ENCODE peak calls at places on chromosomes 16 and 17, in five cellular contexts. M, A, W, N and C are unnamed samples.

GRCh38 chr16:52114414-52114813 is 432.5 kb downstream of the TOX3 start:
- DNase-seq in M (no peak), A (no peak), W (no peak), N (no peak), C (no peak)

GRCh38 chr17:57372156-57372555 is 115.8 kb downstream of the MSI2 start:
- DNase-seq in M (peak; percentile 80), A (no peak), W (no peak), N (peak; percentile 92), C (no peak)

GRCh38 chr16:54136276-54136625 is 150.3 kb downstream of the IRX3 start:
- DNase-seq in M (no peak), A (no peak), W (no peak), N (no peak), C (no peak)

GRCh38 chr17:13749566-13750235 is 148.0 kb upstream of the HS3ST3A1 start:
- DNase-seq in M (no peak), A (no peak), W (no peak), N (no peak), C (no peak)

GRCh38 chr17:1592751-1593629 is 30.4 kb upstream of the PITPNA start:
- DNase-seq in M (no peak), A (peak; percentile 57), W (no peak), N (peak; percentile 41), C (no peak)

GRCh38 chr16:51359141-51359960 is 208.3 kb upstream of the SALL1 start:
- DNase-seq in M (no peak), A (no peak), W (no peak), N (no peak), C (peak; percentile 38)

GRCh38 chr16:80719573-80719972 is 84.8 kb downstream of the CDYL2 start:
- DNase-seq in M (no peak), A (no peak), W (no peak), N (no peak), C (no peak)

GRCh38 chr17:81054308-81054707 is 19.4 kb downstream of the BAIAP2 start:
- DNase-seq in M (no peak), A (no peak), W (no peak), N (no peak), C (no peak)

GRCh38 chr16:89920723-89921122 is 2.1 kb downstream of the MC1R start:
- DNase-seq in M (no peak), A (no peak), W (no peak), N (no peak), C (no peak)

GRCh38 chr16:72458035-72458434 is 286.1 kb upstream of the PMFBP1 start:
- DNase-seq in M (no peak), A (no peak), W (no peak), N (no peak), C (no peak)

GRCh38 chr16:72457243-72457925 is 285.4 kb upstream of the PMFBP1 start:
- DNase-seq in M (no peak), A (no peak), W (no peak), N (no peak), C (no peak)

GRCh38 chr16:72455743-72456659 is 284.0 kb upstream of the PMFBP1 start:
- DNase-seq in M (no peak), A (no peak), W (no peak), N (peak; percentile 88), C (no peak)
- TF ChIP-seq ESRRA in M (no peak), A (no peak), W (no peak), N (peak; percentile 70), C (no peak)

GRCh38 chr16:4880006-4880580 is 32.8 kb downstream of the UBN1 start:
- DNase-seq in M (no peak), A (no peak), W (no peak), N (no peak), C (no peak)
- TF ChIP-seq ESRRA in M (no peak), A (no peak), W (no peak), N (no peak), C (no peak)

GRCh38 chr17:40070644-40070894 is 7.8 kb downstream of the THRA start:
- DNase-seq in M (no peak), A (no peak), W (no peak), N (no peak), C (no peak)

GRCh38 chr17:40068917-40069750 is 6.4 kb downstream of the THRA start:
- DNase-seq in M (no peak), A (peak; percentile 35), W (peak; percentile 65), N (no peak), C (no peak)

GRCh38 chr17:40070895-40071719 is 8.3 kb downstream of the THRA start:
- DNase-seq in M (no peak), A (no peak), W (peak; percentile 54), N (no peak), C (no peak)

GRCh38 chr17:40068584-40068916 is 5.8 kb downstream of the THRA start:
- DNase-seq in M (no peak), A (no peak), W (no peak), N (no peak), C (no peak)

GRCh38 chr17:40069751-40070643 is 7.2 kb downstream of the THRA start:
- DNase-seq in M (peak; percentile 60), A (no peak), W (peak; percentile 49), N (no peak), C (no peak)
- TF ChIP-seq ESRRA in M (no peak), A (no peak), W (no peak), N (no peak), C (no peak)

GRCh38 chr17:69711504-69711903 is 297.0 kb downstream of the MAP2K6 start:
- DNase-seq in M (no peak), A (no peak), W (no peak), N (no peak), C (no peak)
- TF ChIP-seq ESRRA in M (no peak), A (no peak), W (no peak), N (no peak), C (no peak)

GRCh38 chr17:66893863-66894262 is 58.9 kb downstream of the CACNG5 start:
- DNase-seq in M (no peak), A (no peak), W (no peak), N (no peak), C (no peak)

GRCh38 chr17:66893382-66893781 is 58.5 kb downstream of the CACNG5 start:
- DNase-seq in M (no peak), A (no peak), W (no peak), N (no peak), C (no peak)

GRCh38 chr17:66900126-66901010 is 64.1 kb upstream of the CACNG4 start:
- DNase-seq in M (peak; percentile 32), A (no peak), W (peak; percentile 28), N (peak; percentile 33), C (no peak)

GRCh38 chr17:66897141-66897540 is 62.2 kb downstream of the CACNG5 start:
- DNase-seq in M (no peak), A (no peak), W (no peak), N (no peak), C (no peak)

GRCh38 chr17:66898536-66898935 is 63.6 kb downstream of the CACNG5 start:
- DNase-seq in M (no peak), A (no peak), W (no peak), N (no peak), C (no peak)
- TF ChIP-seq ESRRA in M (no peak), A (no peak), W (no peak), N (no peak), C (no peak)